ENCODE peak calls at places on chromosomes 16 and 17, in seven cellular contexts. Q is A673, M is colonic mucosa, C is AG04450, U is GM06990, V is heart right ventricle, D is Peyer's patch. A is an unnamed sample.

GRCh38 chr16:15055141-15056053 is 477 bp downstream of the NTAN1 start:
- DNase-seq in V (peak), M (peak), D (no peak), Q (no peak), U (no peak), C (no peak), A (peak)

GRCh38 chr17:58536541-58536940 is 22.1 kb upstream of the MTMR4 start:
- DNase-seq in Q (no peak), D (no peak), U (no peak), M (no peak), C (no peak), V (no peak), A (no peak)

GRCh38 chr16:66205287-66206167 is 161.0 kb upstream of the CDH5 start:
- DNase-seq in D (no peak), M (no peak), Q (peak), C (no peak), V (no peak), U (no peak), A (no peak)

GRCh38 chr17:28049071-28049470 is 6.6 kb downstream of the NLK start:
- DNase-seq in Q (no peak), U (no peak), D (no peak), V (no peak), C (no peak), M (no peak), A (no peak)

GRCh38 chr17:80882926-80883685 is 108.5 kb upstream of the CHMP6 start:
- DNase-seq in D (no peak), M (no peak), U (no peak), Q (no peak), C (no peak), V (no peak), A (no peak)

GRCh38 chr17:75652934-75653549 is 13.9 kb downstream of the RECQL5 start:
- DNase-seq in D (no peak), Q (peak), U (no peak), V (no peak), M (no peak), C (no peak), A (peak)

GRCh38 chr16:3671424-3671823 is 16.9 kb downstream of the DNASE1 start:
- DNase-seq in U (no peak), V (no peak), Q (no peak), M (no peak), C (no peak), D (peak), A (no peak)

GRCh38 chr16:50858877-50859627 is 117.2 kb downstream of the CYLD start:
- DNase-seq in U (no peak), D (no peak), C (no peak), V (no peak), Q (no peak), M (no peak), A (no peak)

GRCh38 chr16:16029431-16030011 is 80.1 kb downstream of the ABCC1 start:
- DNase-seq in U (no peak), M (no peak), C (no peak), Q (no peak), V (no peak), D (no peak), A (no peak)

GRCh38 chr16:57590654-57591085 is 37.8 kb upstream of the ADGRG1 start:
- DNase-seq in M (no peak), D (no peak), Q (peak), V (no peak), C (no peak), U (no peak), A (no peak)

GRCh38 chr17:76781056-76781982 is 43.4 kb downstream of the MFSD11 start:
- DNase-seq in D (no peak), V (no peak), C (no peak), Q (peak), M (peak), U (no peak), A (no peak)

GRCh38 chr16:57028086-57028485 is 38.7 kb downstream of the NLRC5 start:
- DNase-seq in V (no peak), M (no peak), C (no peak), Q (no peak), D (no peak), U (no peak), A (no peak)

GRCh38 chr16:69311533-69312388 is 611 bp downstream of the VPS4A start:
- DNase-seq in M (peak), V (no peak), C (no peak), Q (peak), D (no peak), U (no peak), A (peak)

GRCh38 chr17:48333034-48333491 is 97.0 kb downstream of the SKAP1 start:
- DNase-seq in V (no peak), M (no peak), C (no peak), Q (no peak), D (no peak), U (peak), A (peak)

GRCh38 chr17:81546906-81547613 is 5.1 kb downstream of the FAAP100 start:
- DNase-seq in D (no peak), Q (no peak), C (no peak), V (no peak), U (no peak), M (no peak), A (no peak)

GRCh38 chr17:59620518-59621259 is 994 bp downstream of the CLTC start:
- DNase-seq in M (peak), Q (peak), V (peak), C (no peak), D (peak), U (peak), A (peak)

GRCh38 chr17:50196036-50196435 is 5.4 kb downstream of the COL1A1 start:
- DNase-seq in C (no peak), M (no peak), U (no peak), D (no peak), Q (no peak), V (no peak), A (no peak)

GRCh38 chr16:79639576-79640311 is 39.2 kb upstream of the MAF start:
- DNase-seq in M (no peak), V (no peak), U (no peak), C (no peak), D (no peak), Q (no peak), A (no peak)

GRCh38 chr16:29824589-29825144 is 4.4 kb downstream of the MVP start:
- DNase-seq in C (peak), D (no peak), V (no peak), M (no peak), Q (no peak), U (no peak), A (no peak)

GRCh38 chr16:86211800-86212199 is 298.5 kb upstream of the FOXF1 start:
- DNase-seq in V (no peak), C (no peak), Q (peak), M (no peak), U (no peak), D (no peak), A (no peak)

GRCh38 chr16:87922250-87922871 is 14.0 kb downstream of the CA5A start:
- DNase-seq in V (peak), C (no peak), D (no peak), Q (no peak), U (no peak), M (no peak), A (no peak)

GRCh38 chr16:85182774-85183173 is 70.5 kb upstream of the CIBAR2 start:
- DNase-seq in D (no peak), M (no peak), C (no peak), U (no peak), Q (no peak), V (no peak), A (no peak)

GRCh38 chr17:13925579-13925978 is 143.7 kb upstream of the COX10 start:
- DNase-seq in V (no peak), D (no peak), U (no peak), M (no peak), C (no peak), Q (no peak), A (no peak)

GRCh38 chr17:7220593-7221280 is 999 bp downstream of the ACADVL start:
- DNase-seq in U (peak), V (no peak), D (peak), Q (peak), M (peak), C (no peak), A (peak)

GRCh38 chr17:28648698-28649097 is 3.7 kb upstream of the BLTP2 start:
- DNase-seq in M (no peak), V (peak), C (no peak), D (no peak), Q (no peak), U (no peak), A (no peak)

GRCh38 chr17:30401097-30401496 is 22.4 kb downstream of the CPD start:
- DNase-seq in M (no peak), Q (no peak), V (no peak), U (no peak), C (no peak), D (no peak), A (no peak)

GRCh38 chr16:88274847-88275246 is 107.9 kb upstream of the ZNF469 start:
- DNase-seq in U (no peak), Q (peak), D (peak), C (no peak), V (no peak), M (no peak), A (no peak)

GRCh38 chr17:63150994-63151464 is 185.0 kb downstream of the TANC2 start:
- DNase-seq in Q (peak), M (no peak), C (peak), V (no peak), D (no peak), U (no peak), A (no peak)

DNA sequence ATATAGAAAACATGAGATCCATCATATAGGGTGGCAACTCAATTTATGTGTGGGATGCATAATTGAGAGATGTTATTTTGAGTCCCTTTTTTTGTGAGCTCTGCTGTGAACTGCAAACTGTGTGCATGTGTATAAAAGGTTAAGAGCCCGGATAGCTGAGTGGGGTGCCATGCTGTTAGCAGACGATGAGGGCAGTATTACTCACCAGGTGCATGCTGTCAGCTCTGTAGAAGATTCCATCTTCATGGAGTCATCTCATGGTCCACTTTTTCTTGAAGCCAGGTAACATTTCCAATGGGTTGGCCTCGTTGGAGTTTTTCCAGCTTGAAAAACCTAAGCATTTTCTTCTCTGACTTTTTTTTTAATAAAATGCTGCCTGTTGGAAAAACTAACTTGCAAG is 43.0 kb upstream of the RHBDL3 start:
- DNase-seq in D (no peak), Q (no peak), C (no peak), U (no peak), M (no peak), V (no peak), A (no peak)
- TF ChIP-seq CTCF in D (no peak), Q (no peak), C (no peak), U (no peak), M (no peak), V (no peak), A (no peak)

GRCh38 chr16:17572145-17572544 is 101.4 kb upstream of the XYLT1 start:
- DNase-seq in U (no peak), C (no peak), V (no peak), Q (no peak), M (no peak), D (no peak), A (no peak)
- TF ChIP-seq CTCF in U (no peak), C (no peak), V (no peak), Q (no peak), M (no peak), D (no peak), A (no peak)

DNA sequence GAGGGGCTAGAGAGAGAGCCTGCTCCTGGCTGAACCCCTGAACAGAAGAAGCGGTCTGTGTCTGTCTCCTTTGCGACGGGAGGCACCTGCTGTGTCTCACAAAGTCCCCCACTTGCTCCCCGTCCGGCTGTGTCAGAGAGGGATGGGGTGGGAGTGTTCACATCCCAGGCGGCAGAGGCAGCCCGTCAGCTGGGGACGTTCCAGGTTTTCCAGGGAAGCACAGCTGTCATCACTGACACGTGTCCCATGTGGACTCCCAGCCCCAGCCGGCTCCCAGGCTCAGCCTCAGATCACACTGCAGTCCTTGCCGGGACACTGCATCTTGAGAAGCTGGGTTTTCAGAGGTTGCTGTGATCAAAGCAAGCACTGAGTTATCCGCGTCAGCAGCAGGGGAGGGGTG is 1.6 kb downstream of the TELO2 start:
- DNase-seq in M (no peak), V (peak), C (no peak), U (peak), D (no peak), Q (no peak), A (no peak)
- TF ChIP-seq CTCF in M (no peak), V (no peak), C (no peak), U (no peak), D (no peak), Q (no peak), A (no peak)

GRCh38 chr17:9644910-9645751 is at the start of gene USP43:
- DNase-seq in C (no peak), U (peak), V (no peak), M (peak), Q (peak), D (peak), A (peak)
- TF ChIP-seq CTCF in C (no peak), U (no peak), V (no peak), M (no peak), Q (no peak), D (no peak), A (no peak)

GRCh38 chr16:82016268-82016667 is 5.0 kb upstream of the SDR42E1 start:
- DNase-seq in Q (peak), C (no peak), V (no peak), D (no peak), M (peak), U (no peak), A (no peak)
- TF ChIP-seq CTCF in Q (peak), C (peak), V (peak), D (peak), M (peak), U (no peak), A (no peak)